ENCODE peak calls at places on chromosomes 7 and 10, in nine cellular contexts. K is body of pancreas, J is neural crest cell, P is tibial artery, G is lower lobe of right lung, F is ovary, V is GM06990, M is BE2C, C is gastrocnemius medialis. W is an unnamed sample.

GRCh38 chr7:44159824-44160630 is 18.9 kb upstream of the MYL7 start:
- DNase-seq in J (no peak), K (no peak), F (no peak), C (no peak), V (no peak), G (no peak), P (peak; percentile 37), M (no peak), W (no peak)

GRCh38 chr10:44962870-44963738 is 3.5 kb downstream of the RASSF4 start:
- DNase-seq in C (peak; percentile 71), P (peak; percentile 64), G (no peak), J (no peak), V (peak; percentile 55), M (no peak), F (no peak), K (no peak), W (no peak)

GRCh38 chr10:76191371-76191770 is 759.9 kb downstream of the LRMDA start:
- DNase-seq in F (no peak), M (no peak), P (no peak), K (no peak), J (no peak), V (no peak), C (no peak), G (no peak), W (no peak)

GRCh38 chr10:182441-183201 is 47.4 kb downstream of the ZMYND11 start:
- DNase-seq in F (no peak), P (no peak), K (no peak), J (no peak), V (peak; percentile 24), C (no peak), G (no peak), M (no peak), W (no peak)

GRCh38 chr7:81484266-81484665 is 285.6 kb downstream of the HGF start:
- DNase-seq in K (no peak), C (peak; percentile 4), F (peak; percentile 23), G (no peak), V (no peak), M (peak; percentile 73), P (peak; percentile 77), J (no peak), W (no peak)

GRCh38 chr7:137130751-137131158 is 212.8 kb downstream of the PTN start:
- DNase-seq in G (no peak), K (no peak), F (no peak), M (no peak), J (no peak), V (no peak), C (no peak), P (no peak), W (no peak)

GRCh38 chr7:110407706-110408105 is 683.2 kb upstream of the LRRN3 start:
- DNase-seq in J (no peak), K (no peak), F (no peak), P (no peak), V (no peak), G (no peak), M (no peak), C (no peak), W (no peak)

GRCh38 chr10:20267734-20268133 is 451.5 kb downstream of the PLXDC2 start:
- DNase-seq in F (no peak), J (no peak), P (no peak), K (no peak), G (no peak), M (no peak), V (no peak), C (no peak), W (no peak)

GRCh38 chr7:117014673-117015133 is 61.4 kb downstream of the ST7 start:
- DNase-seq in K (peak; percentile 40), P (peak; percentile 76), F (peak; percentile 54), M (peak; percentile 73), G (peak; percentile 68), V (no peak), C (peak; percentile 39), J (no peak), W (peak; percentile 51)

GRCh38 chr10:3484306-3485187 is 300.5 kb downstream of the KLF6 start:
- DNase-seq in V (no peak), C (no peak), G (no peak), F (no peak), M (no peak), K (no peak), P (no peak), J (no peak), W (no peak)

DNA sequence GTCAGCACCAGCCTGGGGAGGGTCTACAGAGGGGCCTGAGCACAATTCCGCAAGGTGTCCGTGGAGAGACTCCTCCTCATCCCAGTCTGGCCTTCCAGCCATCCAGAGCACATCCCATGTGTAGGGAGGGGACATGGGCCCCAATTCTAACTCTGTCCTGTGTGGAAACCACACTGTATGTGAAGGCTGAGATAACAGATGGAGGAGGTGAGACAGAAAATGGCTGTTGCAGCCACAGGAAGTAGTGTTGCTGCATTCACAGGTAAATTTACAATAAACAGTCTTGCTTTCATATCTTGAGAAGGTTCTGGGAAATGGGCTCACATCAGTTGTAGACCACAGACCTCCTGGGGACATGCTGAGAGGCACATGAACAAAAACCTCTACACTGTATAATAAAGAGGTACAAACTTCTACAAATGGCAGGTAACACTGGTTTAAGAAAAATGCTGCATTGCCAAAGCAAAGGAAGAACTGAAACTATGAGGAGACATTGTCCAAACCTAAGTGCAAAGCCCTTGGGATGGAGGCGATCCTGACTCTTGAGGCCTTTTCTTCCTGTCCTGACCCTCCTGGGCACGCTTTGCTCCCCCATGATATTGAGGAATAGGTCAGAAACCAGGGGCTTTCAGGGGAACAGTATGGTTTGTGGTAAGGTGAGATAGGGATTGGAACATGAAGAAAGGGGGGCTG is 21.6 kb upstream of the GIMAP2 start:
- DNase-seq in G (no peak), K (no peak), J (no peak), C (no peak), P (no peak), F (no peak), M (no peak), V (peak; percentile 68), W (no peak)
- TF ChIP-seq CTCF in G (no peak), K (no peak), J (no peak), C (no peak), P (no peak), F (no peak), M (no peak), V (no peak), W (no peak)

GRCh38 chr7:46930336-46930735 is 651.6 kb downstream of the TNS3 start:
- DNase-seq in G (no peak), V (no peak), K (no peak), M (no peak), P (no peak), J (no peak), C (peak; percentile 5), F (no peak), W (no peak)

GRCh38 chr7:46934198-46934825 is 647.6 kb downstream of the TNS3 start:
- DNase-seq in V (no peak), P (no peak), F (no peak), M (no peak), C (no peak), J (no peak), G (no peak), K (no peak), W (no peak)

GRCh38 chr7:46932266-46932655 is 649.6 kb downstream of the TNS3 start:
- DNase-seq in P (no peak), J (no peak), M (no peak), K (no peak), C (no peak), G (no peak), F (no peak), V (no peak), W (no peak)

GRCh38 chr7:46933596-46933995 is 648.3 kb downstream of the TNS3 start:
- DNase-seq in P (no peak), G (no peak), C (no peak), K (no peak), J (no peak), M (no peak), V (no peak), F (no peak), W (no peak)

GRCh38 chr7:46932656-46933424 is 649.1 kb downstream of the TNS3 start:
- DNase-seq in K (no peak), J (no peak), C (peak; percentile 35), P (no peak), G (no peak), F (no peak), M (peak; percentile 51), V (no peak), W (no peak)
- TF ChIP-seq CTCF in K (no peak), J (no peak), C (no peak), P (no peak), G (no peak), F (no peak), M (peak; percentile 42), V (no peak), W (no peak)

GRCh38 chr7:4157651-4158050 is 524.4 kb upstream of the FOXK1 start:
- DNase-seq in P (no peak), G (no peak), C (no peak), K (no peak), J (no peak), V (no peak), F (no peak), M (no peak), W (no peak)

GRCh38 chr7:4151926-4152549 is 530.1 kb upstream of the FOXK1 start:
- DNase-seq in C (no peak), V (no peak), J (no peak), G (no peak), M (no peak), F (no peak), P (no peak), K (peak; percentile 74), W (no peak)

GRCh38 chr7:4156190-4156589 is 525.9 kb upstream of the FOXK1 start:
- DNase-seq in G (no peak), F (no peak), K (no peak), M (no peak), V (no peak), P (no peak), J (no peak), C (no peak), W (no peak)

GRCh38 chr7:4151524-4151923 is 530.6 kb upstream of the FOXK1 start:
- DNase-seq in C (no peak), M (no peak), G (no peak), V (no peak), P (no peak), F (no peak), J (no peak), K (no peak), W (no peak)

GRCh38 chr7:4154882-4155281 is 527.2 kb upstream of the FOXK1 start:
- DNase-seq in K (no peak), V (no peak), F (no peak), J (no peak), C (no peak), G (no peak), P (no peak), M (no peak), W (no peak)
- TF ChIP-seq CTCF in K (no peak), V (no peak), F (no peak), J (no peak), C (no peak), G (no peak), P (no peak), M (no peak), W (no peak)

DNA sequence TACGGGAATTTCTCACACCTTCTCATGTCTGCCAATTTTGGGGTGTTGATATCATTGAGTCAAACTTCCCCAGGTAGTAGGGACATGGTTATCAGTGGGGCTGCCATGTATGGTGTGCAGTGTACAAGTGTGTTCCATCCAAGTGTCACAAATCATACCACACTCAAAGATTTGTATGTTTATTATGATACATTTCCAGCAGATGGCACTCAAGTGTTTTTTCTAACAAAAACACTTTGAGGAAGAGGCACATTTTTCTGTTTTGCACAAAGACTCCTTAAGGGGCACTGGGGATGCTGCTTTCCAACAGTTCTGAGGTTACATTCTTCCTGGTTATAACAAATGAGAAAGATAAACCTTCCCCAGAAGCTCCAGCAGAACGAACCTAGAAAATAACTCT is 414.5 kb downstream of the REEP3 start:
- DNase-seq in V (no peak), C (no peak), M (no peak), K (no peak), G (no peak), P (no peak), F (no peak), J (no peak), W (no peak)
- TF ChIP-seq CTCF in V (no peak), C (no peak), M (peak; percentile 28), K (no peak), G (no peak), P (no peak), F (no peak), J (peak; percentile 41), W (no peak)

W was measured in CD14-positive monocyte.